ENCODE peak calls at places on chromosomes 3 and 15, in four cellular contexts. One of them, this sample, is unnamed.

GRCh38 chr3:102183186-102183585 is 251.6 kb upstream of the ZPLD1 start:
- DNase-seq in A549: no peak
- DNase-seq in adrenal gland: no peak
- DNase-seq in HCT116: no peak
- DNase-seq in this sample: no peak

GRCh38 chr3:160691151-160691550 is 14.2 kb downstream of the ARL14 start:
- DNase-seq in A549: no peak
- DNase-seq in adrenal gland: no peak
- DNase-seq in HCT116: no peak
- DNase-seq in this sample: no peak

GRCh38 chr3:194223951-194224350 is 88.0 kb downstream of the HES1 start:
- DNase-seq in A549: no peak
- DNase-seq in HCT116: no peak
- DNase-seq in adrenal gland: no peak
- DNase-seq in this sample: no peak

GRCh38 chr3:161069441-161070251 is 35.5 kb downstream of the B3GALNT1 start:
- DNase-seq in adrenal gland: peak; percentile 16
- DNase-seq in A549: peak; percentile 9
- DNase-seq in HCT116: no peak
- DNase-seq in this sample: peak; percentile 33

GRCh38 chr3:193974591-193974990 is 161.4 kb upstream of the HES1 start:
- DNase-seq in A549: no peak
- DNase-seq in adrenal gland: no peak
- DNase-seq in HCT116: no peak
- DNase-seq in this sample: no peak

GRCh38 chr3:64717872-64718613 is 30.2 kb upstream of the ADAMTS9 start:
- DNase-seq in adrenal gland: no peak
- DNase-seq in A549: no peak
- DNase-seq in HCT116: no peak
- DNase-seq in this sample: no peak

GRCh38 chr3:111315911-111316310 is 226.1 kb upstream of the CD96 start:
- DNase-seq in A549: no peak
- DNase-seq in adrenal gland: no peak
- DNase-seq in HCT116: no peak
- DNase-seq in this sample: no peak

GRCh38 chr3:50226888-50227389 is 9.1 kb upstream of the GNAI2 start:
- DNase-seq in HCT116: peak; percentile 33
- DNase-seq in A549: peak; percentile 63
- DNase-seq in adrenal gland: peak; percentile 59
- DNase-seq in this sample: peak; percentile 64

GRCh38 chr15:95280711-95281110 is 1049.3 kb downstream of the MCTP2 start:
- DNase-seq in A549: no peak
- DNase-seq in HCT116: no peak
- DNase-seq in adrenal gland: no peak
- DNase-seq in this sample: no peak

GRCh38 chr3:128348805-128349531 is 117.7 kb downstream of the DNAJB8 start:
- DNase-seq in adrenal gland: no peak
- DNase-seq in HCT116: no peak
- DNase-seq in A549: no peak
- DNase-seq in this sample: no peak

GRCh38 chr15:31545257-31545656 is 218.6 kb downstream of the KLF13 start:
- DNase-seq in HCT116: no peak
- DNase-seq in A549: no peak
- DNase-seq in adrenal gland: no peak
- DNase-seq in this sample: no peak

GRCh38 chr15:68994149-68994548 is 20.3 kb upstream of the NOX5 start:
- DNase-seq in A549: no peak
- DNase-seq in HCT116: no peak
- DNase-seq in adrenal gland: no peak
- DNase-seq in this sample: no peak

GRCh38 chr15:42065008-42065407 is 29.4 kb downstream of the PLA2G4D start:
- DNase-seq in HCT116: no peak
- DNase-seq in adrenal gland: peak; percentile 27
- DNase-seq in A549: no peak
- DNase-seq in this sample: no peak

GRCh38 chr15:45648521-45649200 is 13.8 kb downstream of the SQOR start:
- DNase-seq in A549: peak; percentile 42
- DNase-seq in adrenal gland: peak; percentile 58
- DNase-seq in HCT116: peak; percentile 32
- DNase-seq in this sample: no peak

GRCh38 chr3:124653071-124653470 is 77.2 kb upstream of the UMPS start:
- DNase-seq in adrenal gland: no peak
- DNase-seq in A549: no peak
- DNase-seq in HCT116: no peak
- DNase-seq in this sample: no peak

GRCh38 chr3:188631291-188632010 is 477.5 kb downstream of the LPP start:
- DNase-seq in HCT116: no peak
- DNase-seq in A549: peak; percentile 9
- DNase-seq in adrenal gland: no peak
- DNase-seq in this sample: no peak

GRCh38 chr3:124174463-124174862 is 182.5 kb upstream of the ROPN1 start:
- DNase-seq in adrenal gland: no peak
- DNase-seq in HCT116: no peak
- DNase-seq in A549: no peak
- DNase-seq in this sample: no peak

GRCh38 chr3:71926242-71926560 is 141.3 kb upstream of the PROK2 start:
- DNase-seq in HCT116: peak; percentile 65
- DNase-seq in adrenal gland: no peak
- DNase-seq in A549: peak; percentile 26
- DNase-seq in this sample: peak; percentile 20

GRCh38 chr3:163573324-163573723 is 1505.0 kb downstream of the SI start:
- DNase-seq in HCT116: no peak
- DNase-seq in adrenal gland: no peak
- DNase-seq in A549: no peak
- DNase-seq in this sample: no peak

GRCh38 chr3:71303627-71304260 is 279.8 kb downstream of the FOXP1 start:
- DNase-seq in HCT116: no peak
- DNase-seq in A549: no peak
- DNase-seq in adrenal gland: no peak
- DNase-seq in this sample: no peak

GRCh38 chr3:157786618-157787017 is 283.4 kb upstream of the VEPH1 start:
- DNase-seq in HCT116: no peak
- DNase-seq in adrenal gland: no peak
- DNase-seq in A549: no peak
- DNase-seq in this sample: no peak

GRCh38 chr3:48157950-48158376 is 30.3 kb downstream of the CDC25A start:
- DNase-seq in A549: peak; percentile 58
- DNase-seq in adrenal gland: peak; percentile 62
- DNase-seq in HCT116: peak; percentile 48
- DNase-seq in this sample: peak; percentile 69

GRCh38 chr3:148790841-148791240 is 36.8 kb upstream of the CPB1 start:
- DNase-seq in adrenal gland: peak; percentile 23
- DNase-seq in HCT116: no peak
- DNase-seq in A549: no peak
- DNase-seq in this sample: no peak

GRCh38 chr15:81888748-81889479 is 156.9 kb downstream of the MEX3B start:
- DNase-seq in adrenal gland: no peak
- DNase-seq in A549: no peak
- DNase-seq in HCT116: no peak
- DNase-seq in this sample: no peak

DNA sequence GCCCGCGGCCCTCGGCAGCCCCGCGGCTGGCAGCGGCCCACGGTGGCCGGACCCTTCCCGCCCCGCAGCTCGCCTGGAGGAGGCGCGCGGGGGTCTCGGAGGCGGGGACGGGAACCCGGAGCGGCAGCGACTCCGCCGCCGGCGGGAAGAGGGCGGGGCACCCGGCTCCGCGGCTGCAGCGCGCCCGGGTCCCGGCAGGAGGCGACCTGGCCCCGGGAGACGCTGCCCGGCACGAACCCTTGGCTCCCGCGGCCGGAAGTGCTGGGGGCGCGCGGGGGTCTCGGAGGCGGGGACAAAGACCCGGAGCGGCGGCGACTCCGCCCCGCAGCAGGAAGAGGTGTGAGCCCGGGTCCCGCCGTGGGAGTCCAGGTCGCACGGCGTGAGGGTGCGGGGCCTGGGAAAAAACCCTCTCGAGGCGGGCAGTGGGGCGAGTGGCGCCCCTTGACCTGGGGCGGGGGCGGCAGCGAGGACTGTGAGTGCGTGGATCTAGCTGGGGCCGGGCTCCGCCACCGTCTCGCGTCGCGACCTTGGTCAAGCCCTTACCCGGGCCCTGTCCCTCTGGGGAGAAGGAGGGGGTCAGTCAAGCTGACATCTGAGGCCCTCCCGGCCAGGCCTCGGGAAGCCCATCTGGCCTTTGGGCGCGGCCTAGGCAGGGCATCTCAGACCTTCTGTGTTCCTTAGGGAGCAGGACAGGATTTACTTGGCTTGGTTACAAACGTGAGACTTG is at the start of gene CIB2:
- DNase-seq in A549: peak; percentile 71
- DNase-seq in HCT116: no peak
- DNase-seq in adrenal gland: peak; percentile 59
- DNase-seq in this sample: peak; percentile 83
- TF ChIP-seq POLR2A in A549: peak; percentile 74
- TF ChIP-seq POLR2A in HCT116: peak; percentile 26
- TF ChIP-seq POLR2A in adrenal gland: peak; percentile 50
- TF ChIP-seq POLR2A in this sample: no peak

GRCh38 chr3:197957775-197958103 is 2.3 kb upstream of the LMLN start:
- DNase-seq in HCT116: no peak
- DNase-seq in adrenal gland: no peak
- DNase-seq in A549: no peak
- DNase-seq in this sample: no peak
- TF ChIP-seq POLR2A in HCT116: no peak
- TF ChIP-seq POLR2A in adrenal gland: no peak
- TF ChIP-seq POLR2A in A549: no peak
- TF ChIP-seq POLR2A in this sample: no peak

GRCh38 chr15:101064795-101065569 is 145.8 kb downstream of the LRRK1 start:
- DNase-seq in adrenal gland: no peak
- DNase-seq in A549: no peak
- DNase-seq in HCT116: no peak
- DNase-seq in this sample: no peak
- TF ChIP-seq POLR2A in adrenal gland: no peak
- TF ChIP-seq POLR2A in A549: no peak
- TF ChIP-seq POLR2A in HCT116: no peak
- TF ChIP-seq POLR2A in this sample: no peak

DNA sequence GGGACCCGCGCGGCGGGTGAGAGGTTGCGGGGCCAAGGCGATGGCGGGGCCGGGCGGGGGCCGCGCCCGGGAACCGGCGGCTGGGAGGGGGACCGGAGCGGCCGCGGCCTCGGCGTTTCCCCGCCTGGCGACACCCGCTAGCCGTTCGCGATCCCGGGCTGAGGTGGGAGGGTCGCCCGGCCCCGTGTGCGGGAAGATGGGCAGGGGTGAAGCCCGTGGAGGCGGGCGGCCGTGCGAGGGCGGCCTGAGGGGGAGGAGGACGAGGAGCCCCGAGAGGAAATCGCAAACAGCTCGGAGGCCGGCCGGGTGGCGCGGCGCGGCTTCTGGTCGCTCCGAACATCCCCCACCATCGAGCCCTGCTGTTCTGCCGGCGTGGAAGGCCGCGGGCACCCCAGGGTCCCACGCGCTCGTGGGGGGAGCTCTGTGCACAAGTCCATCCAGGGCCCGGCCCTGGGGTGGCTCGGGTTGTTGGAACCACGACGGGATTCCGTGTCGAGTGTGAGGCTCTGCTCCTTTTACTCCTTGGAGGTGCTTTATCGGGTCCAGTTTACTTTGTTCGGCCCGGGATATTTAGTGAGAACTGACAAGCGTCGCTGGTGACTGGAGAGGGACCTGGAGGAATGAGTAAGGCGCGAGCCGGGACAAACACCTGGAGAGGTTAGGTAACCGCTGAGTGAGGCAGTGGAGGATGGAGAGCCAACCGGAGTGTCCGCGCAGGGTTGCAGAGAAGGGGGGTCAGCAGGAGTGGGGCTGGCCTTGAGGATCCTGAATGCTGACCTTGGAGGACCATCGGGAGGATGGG is 728 bp downstream of the CRTC3 start:
- DNase-seq in A549: peak; percentile 40
- DNase-seq in adrenal gland: peak; percentile 49
- DNase-seq in HCT116: no peak
- DNase-seq in this sample: peak; percentile 60
- TF ChIP-seq POLR2A in A549: no peak
- TF ChIP-seq POLR2A in adrenal gland: no peak
- TF ChIP-seq POLR2A in HCT116: no peak
- TF ChIP-seq POLR2A in this sample: no peak

DNA sequence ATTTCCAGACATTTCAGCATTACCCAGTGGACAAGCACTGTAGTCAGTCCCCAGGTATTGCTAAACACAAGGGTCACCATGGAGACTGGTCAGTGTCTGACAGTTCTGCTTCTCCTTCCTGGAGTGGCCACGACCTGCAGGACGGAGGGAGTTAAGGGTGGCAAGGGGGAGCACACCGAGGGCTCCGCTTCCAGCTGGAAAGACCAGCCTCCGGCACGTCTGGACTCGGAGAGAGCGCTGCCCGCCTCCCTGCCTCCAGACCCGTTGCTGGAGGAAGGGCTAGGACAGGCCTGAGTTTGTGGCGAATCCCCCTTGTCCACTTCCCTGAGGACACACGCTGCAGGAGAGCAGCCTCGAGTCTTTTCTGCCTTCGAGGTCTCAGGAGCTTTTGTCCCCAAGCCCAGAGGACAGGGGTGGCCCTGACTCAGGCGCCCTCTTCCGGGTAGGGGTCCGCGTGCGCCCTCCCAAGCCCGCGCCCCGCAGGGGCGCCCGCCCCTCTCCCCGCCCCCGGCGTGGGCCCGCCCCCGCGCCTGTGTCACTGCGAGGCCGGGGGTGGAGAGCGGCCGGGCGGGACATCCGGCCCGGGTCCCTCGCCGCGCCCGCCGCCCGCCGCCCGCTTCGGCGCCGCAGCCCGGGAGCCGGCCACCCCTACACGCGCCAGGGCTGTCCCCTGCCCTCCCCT is at the start of gene CHST14:
- DNase-seq in A549: peak; percentile 37
- DNase-seq in HCT116: no peak
- DNase-seq in adrenal gland: peak; percentile 64
- DNase-seq in this sample: peak; percentile 47
- TF ChIP-seq POLR2A in A549: peak; percentile 42
- TF ChIP-seq POLR2A in HCT116: peak; percentile 24
- TF ChIP-seq POLR2A in adrenal gland: no peak
- TF ChIP-seq POLR2A in this sample: no peak

GRCh38 chr15:80778964-80779657 is at the start of gene CEMIP:
- DNase-seq in HCT116: peak; percentile 33
- DNase-seq in A549: peak; percentile 81
- DNase-seq in adrenal gland: peak; percentile 68
- DNase-seq in this sample: peak; percentile 36
- TF ChIP-seq POLR2A in HCT116: no peak
- TF ChIP-seq POLR2A in A549: peak; percentile 15
- TF ChIP-seq POLR2A in adrenal gland: no peak
- TF ChIP-seq POLR2A in this sample: no peak

DNA sequence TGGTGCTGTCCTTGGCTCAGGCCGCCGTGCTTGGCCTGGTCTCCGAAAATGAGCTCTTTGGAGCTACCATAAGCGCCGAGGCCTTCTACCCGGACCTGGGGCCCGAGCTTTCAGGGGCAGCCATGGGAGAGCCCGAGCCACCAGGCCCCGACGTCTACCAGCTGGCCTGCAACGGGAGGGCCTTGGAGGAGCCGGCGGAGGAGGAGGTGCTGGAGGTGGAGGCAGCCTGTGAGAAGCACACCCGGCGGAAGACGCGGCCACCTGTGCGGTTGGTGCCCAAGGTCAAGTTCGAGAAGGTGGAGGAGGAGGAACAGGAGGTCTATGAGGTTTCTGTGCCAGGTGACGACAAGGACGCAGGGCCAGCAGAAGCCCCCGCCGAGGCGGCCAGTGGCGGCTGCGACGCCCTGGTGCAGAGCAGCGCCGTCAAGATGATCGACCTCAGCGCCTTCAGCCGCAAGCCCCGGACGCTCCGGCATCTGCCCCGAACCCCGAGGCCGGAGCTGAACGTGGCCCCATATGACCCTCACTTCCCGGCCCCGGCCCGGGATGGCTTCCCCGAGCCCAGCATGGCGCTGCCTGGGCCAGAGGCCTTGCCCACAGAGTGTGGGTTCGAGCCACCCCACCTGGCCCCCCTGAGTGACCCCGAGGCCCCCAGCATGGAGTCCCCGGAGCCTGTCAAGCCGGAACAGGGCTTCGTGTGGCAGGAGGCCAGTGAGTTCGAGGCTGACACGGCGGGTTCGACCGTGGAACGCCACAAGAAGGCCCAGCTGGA is 34.9 kb downstream of the IDH2 start:
- DNase-seq in HCT116: no peak
- DNase-seq in A549: no peak
- DNase-seq in adrenal gland: no peak
- DNase-seq in this sample: no peak
- TF ChIP-seq POLR2A in HCT116: no peak
- TF ChIP-seq POLR2A in A549: no peak
- TF ChIP-seq POLR2A in adrenal gland: no peak
- TF ChIP-seq POLR2A in this sample: no peak